ENCODE peak calls at places on chromosome 1, in five cellular contexts. U is transverse colon, G is Panc1, D is A549, O is H9. E is an unnamed sample. For H3K9me3, the result is how much of the 10 kb centered on the place peaks cover.

GRCh38 chr1:21762022-21762404 is 20.9 kb downstream of the USP48 start:
- DNase-seq in U (no peak), G (no peak), D (no peak), O (no peak), E (no peak)

GRCh38 chr1:87730274-87731222 is 401.9 kb downstream of the LMO4 start:
- DNase-seq in U (no peak), G (no peak), D (no peak), O (no peak), E (no peak)

GRCh38 chr1:211492511-211493132 is 660 bp upstream of the RD3 start:
- DNase-seq in U (no peak), G (no peak), D (no peak), O (no peak), E (no peak)

GRCh38 chr1:202871367-202871766 is 17.6 kb downstream of the RABIF start:
- DNase-seq in U (no peak), G (no peak), D (no peak), O (no peak), E (no peak)

GRCh38 chr1:77489910-77490309 is 192.5 kb downstream of the ZZZ3 start:
- DNase-seq in U (no peak), G (no peak), D (no peak), O (no peak), E (no peak)

GRCh38 chr1:40450491-40451237 is 388 bp downstream of the ZFP69B start:
- DNase-seq in U (peak), G (peak), D (peak), O (peak), E (peak)

GRCh38 chr1:240803151-240803550 is 191.2 kb upstream of the GREM2 start:
- DNase-seq in U (no peak), G (peak), D (peak), O (no peak), E (no peak)

GRCh38 chr1:178908358-178908757 is 37.5 kb upstream of the ANGPTL1 start:
- DNase-seq in U (no peak), G (no peak), D (no peak), O (no peak), E (no peak)

GRCh38 chr1:155893389-155894142 is 17.6 kb downstream of the RIT1 start:
- DNase-seq in U (no peak), G (peak), D (peak), O (no peak), E (peak)

GRCh38 chr1:155005076-155005971 is 2.7 kb downstream of the ZBTB7B start:
- DNase-seq in U (peak), G (no peak), D (no peak), O (no peak), E (no peak)

GRCh38 chr1:14850563-14850962 is 252.1 kb downstream of the KAZN start:
- DNase-seq in U (no peak), G (no peak), D (no peak), O (no peak), E (no peak)

GRCh38 chr1:10667815-10668214 is 128.6 kb downstream of the CASZ1 start:
- DNase-seq in U (no peak), G (no peak), D (no peak), O (no peak), E (no peak)

GRCh38 chr1:58893257-58893869 is 109.5 kb upstream of the JUN start:
- DNase-seq in U (peak), G (no peak), D (no peak), O (no peak), E (no peak)

GRCh38 chr1:58895559-58896135 is 111.8 kb upstream of the JUN start:
- DNase-seq in U (no peak), G (no peak), D (no peak), O (no peak), E (no peak)

GRCh38 chr1:58896211-58897183 is 112.7 kb upstream of the JUN start:
- DNase-seq in U (peak), G (no peak), D (no peak), O (no peak), E (no peak)

GRCh38 chr1:58891347-58891746 is 107.5 kb upstream of the JUN start:
- DNase-seq in U (no peak), G (no peak), D (no peak), O (no peak), E (no peak)

DNA sequence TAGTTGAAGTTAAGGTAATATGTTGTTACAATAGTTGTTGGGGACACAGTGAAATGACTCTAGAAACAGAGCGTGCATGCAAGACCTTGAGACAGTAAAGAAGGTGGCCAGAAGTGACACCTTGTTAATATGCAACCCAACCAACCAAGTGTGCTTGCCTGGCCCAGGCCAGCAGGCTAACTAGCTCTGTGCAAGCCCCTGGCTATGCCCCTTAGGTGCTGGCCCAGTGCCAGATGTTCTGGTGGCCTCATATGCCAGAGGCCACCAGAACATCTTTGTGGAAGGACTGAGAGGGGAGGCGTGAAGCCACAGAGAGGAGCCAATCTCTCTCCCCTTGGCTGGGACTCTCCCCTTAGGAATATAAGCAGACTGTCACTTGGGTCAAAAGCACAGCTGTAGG is 111.2 kb upstream of the JUN start:
- DNase-seq in U (no peak), G (no peak), D (no peak), O (no peak), E (no peak)
- H3K27ac ChIP-seq in U (peak), G (no peak), D (no peak), O (no peak), E (no peak)

GRCh38 chr1:209590405-209590804 is 6.9 kb downstream of the CAMK1G start:
- DNase-seq in U (no peak), G (no peak), D (no peak), O (peak), E (no peak)
- TF ChIP-seq CTCF in U (no peak), G (peak), D (no peak), O (peak), E (no peak)

GRCh38 chr1:2969011-2969869 is 52.0 kb upstream of the ACTRT2 start:
- DNase-seq in U (no peak), G (no peak), D (no peak), O (no peak), E (no peak)
- H3K9me3 ChIP-seq in U (under half), G (under half), D (under half), O (half or more), E (under half)

GRCh38 chr1:112196731-112197130 is 199.3 kb upstream of the CTTNBP2NL start:
- DNase-seq in U (no peak), G (no peak), D (no peak), O (no peak), E (no peak)
- H3K27ac ChIP-seq in U (no peak), G (no peak), D (no peak), O (no peak), E (no peak)

GRCh38 chr1:96842215-96842614 is 120.6 kb downstream of the PTBP2 start:
- DNase-seq in U (no peak), G (no peak), D (no peak), O (no peak), E (no peak)
- TF ChIP-seq CTCF in U (no peak), G (peak), D (no peak), O (peak), E (no peak)

GRCh38 chr1:4018721-4019521 is 118.8 kb upstream of the C1orf174 start:
- DNase-seq in U (no peak), G (no peak), D (no peak), O (no peak), E (no peak)
- H3K9me3 ChIP-seq in U (under half), G (under half), D (under half), O (under half), E (under half)

GRCh38 chr1:183164963-183165362 is 21.1 kb upstream of the LAMC2 start:
- DNase-seq in U (no peak), G (no peak), D (no peak), O (no peak), E (no peak)
- H3K27ac ChIP-seq in U (no peak), G (no peak), D (peak), O (no peak), E (no peak)

GRCh38 chr1:243917177-243917862 is 67.3 kb upstream of the AKT3 start:
- DNase-seq in U (peak), G (no peak), D (peak), O (peak), E (no peak)
- TF ChIP-seq CTCF in U (no peak), G (no peak), D (peak), O (no peak), E (no peak)

DNA sequence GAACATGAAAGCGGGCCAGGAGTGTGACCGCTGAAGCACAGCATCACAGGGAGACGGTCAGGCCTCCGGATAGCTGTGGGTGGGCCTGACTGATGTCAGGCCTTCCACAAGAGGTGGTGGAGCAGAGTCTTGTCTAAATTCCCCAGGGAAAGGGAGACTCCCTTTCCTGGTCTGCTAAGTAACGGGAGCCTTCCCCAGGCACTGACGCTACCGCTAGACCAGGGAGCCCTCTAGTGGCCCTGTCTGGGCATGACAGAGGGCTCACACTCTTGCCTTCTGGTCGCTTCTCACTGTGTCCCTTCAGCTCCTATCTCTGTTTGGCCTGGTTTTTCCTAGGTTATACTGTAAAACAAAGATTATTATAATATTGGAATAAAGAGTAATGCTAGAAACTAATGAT is 36.5 kb downstream of the ZNF695 start:
- DNase-seq in U (peak), G (peak), D (no peak), O (peak), E (peak)
- H3K9me3 ChIP-seq in U (under half), G (under half), D (under half), O (under half), E (under half)

GRCh38 chr1:100109554-100110066 is 23.1 kb downstream of the SASS6 start:
- DNase-seq in U (no peak), G (no peak), D (no peak), O (no peak), E (no peak)

DNA sequence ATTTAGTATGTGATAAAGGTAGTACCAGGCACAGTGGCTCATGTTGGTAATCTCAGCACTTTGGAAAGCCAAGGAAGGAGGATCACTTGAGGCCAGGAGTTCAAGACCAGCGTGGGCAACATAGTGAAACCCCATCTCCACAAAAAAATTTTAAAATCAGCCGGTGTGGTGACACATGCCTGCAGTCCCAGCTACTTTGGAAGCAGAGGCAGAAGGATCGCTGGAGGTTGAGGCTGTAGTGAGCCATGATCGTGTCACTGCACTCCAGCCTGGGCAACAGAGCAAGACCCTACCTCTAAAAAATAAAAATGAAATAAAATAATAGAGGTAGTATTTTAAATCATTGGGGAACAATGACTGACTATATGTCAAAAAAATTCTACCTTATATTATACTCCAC is 17.2 kb downstream of the SASS6 start:
- DNase-seq in U (no peak), G (no peak), D (no peak), O (no peak), E (no peak)
- H3K27ac ChIP-seq in U (no peak), G (no peak), D (no peak), O (no peak), E (no peak)

E was measured in CD4-positive, alpha-beta T cell.